ENCODE peak calls at places on chromosomes 1 and 21, in eight cellular contexts. One of them, this sample, is unnamed.

GRCh38 chr1:114023377-114023776 is 44.1 kb downstream of the OLFML3 start:
- DNase-seq in CD4-positive, CD25-positive, alpha-beta regulatory T cell: no peak
- DNase-seq in CD8-positive, alpha-beta memory T cell: no peak
- DNase-seq in IMR-90: no peak
- DNase-seq in effector memory CD4-positive, alpha-beta T cell: no peak
- DNase-seq in esophagus muscularis mucosa: no peak
- DNase-seq in fibroblast of pulmonary artery: no peak
- DNase-seq in astrocyte of the spinal cord: no peak
- DNase-seq in this sample: no peak

GRCh38 chr1:242813490-242814091 is 289.1 kb upstream of the PLD5 start:
- DNase-seq in CD4-positive, CD25-positive, alpha-beta regulatory T cell: no peak
- DNase-seq in CD8-positive, alpha-beta memory T cell: no peak
- DNase-seq in IMR-90: no peak
- DNase-seq in effector memory CD4-positive, alpha-beta T cell: no peak
- DNase-seq in esophagus muscularis mucosa: no peak
- DNase-seq in fibroblast of pulmonary artery: no peak
- DNase-seq in astrocyte of the spinal cord: no peak
- DNase-seq in this sample: no peak

GRCh38 chr1:231423648-231424047 is 1.6 kb upstream of the EGLN1 start:
- DNase-seq in CD4-positive, CD25-positive, alpha-beta regulatory T cell: no peak
- DNase-seq in CD8-positive, alpha-beta memory T cell: no peak
- DNase-seq in IMR-90: no peak
- DNase-seq in effector memory CD4-positive, alpha-beta T cell: no peak
- DNase-seq in esophagus muscularis mucosa: no peak
- DNase-seq in fibroblast of pulmonary artery: no peak
- DNase-seq in astrocyte of the spinal cord: no peak
- DNase-seq in this sample: no peak

GRCh38 chr1:117059334-117059677 is 820 bp upstream of the TTF2 start:
- DNase-seq in CD4-positive, CD25-positive, alpha-beta regulatory T cell: peak
- DNase-seq in CD8-positive, alpha-beta memory T cell: peak
- DNase-seq in IMR-90: no peak
- DNase-seq in effector memory CD4-positive, alpha-beta T cell: peak
- DNase-seq in esophagus muscularis mucosa: peak
- DNase-seq in fibroblast of pulmonary artery: no peak
- DNase-seq in astrocyte of the spinal cord: no peak
- DNase-seq in this sample: peak

GRCh38 chr1:225752245-225752644 is 25.4 kb upstream of the SRP9 start:
- DNase-seq in CD4-positive, CD25-positive, alpha-beta regulatory T cell: no peak
- DNase-seq in CD8-positive, alpha-beta memory T cell: no peak
- DNase-seq in IMR-90: no peak
- DNase-seq in effector memory CD4-positive, alpha-beta T cell: no peak
- DNase-seq in esophagus muscularis mucosa: no peak
- DNase-seq in fibroblast of pulmonary artery: no peak
- DNase-seq in astrocyte of the spinal cord: no peak
- DNase-seq in this sample: no peak

GRCh38 chr1:25565188-25565591 is 21.8 kb downstream of the LDLRAP1 start:
- DNase-seq in CD4-positive, CD25-positive, alpha-beta regulatory T cell: no peak
- DNase-seq in CD8-positive, alpha-beta memory T cell: no peak
- DNase-seq in IMR-90: peak
- DNase-seq in effector memory CD4-positive, alpha-beta T cell: no peak
- DNase-seq in esophagus muscularis mucosa: no peak
- DNase-seq in fibroblast of pulmonary artery: no peak
- DNase-seq in astrocyte of the spinal cord: peak
- DNase-seq in this sample: no peak

GRCh38 chr1:38805036-38805435 is 54.5 kb downstream of the RRAGC start:
- DNase-seq in CD4-positive, CD25-positive, alpha-beta regulatory T cell: no peak
- DNase-seq in CD8-positive, alpha-beta memory T cell: no peak
- DNase-seq in IMR-90: no peak
- DNase-seq in effector memory CD4-positive, alpha-beta T cell: no peak
- DNase-seq in esophagus muscularis mucosa: no peak
- DNase-seq in fibroblast of pulmonary artery: no peak
- DNase-seq in astrocyte of the spinal cord: no peak
- DNase-seq in this sample: no peak

GRCh38 chr1:38581396-38581795 is 278.2 kb downstream of the RRAGC start:
- DNase-seq in CD4-positive, CD25-positive, alpha-beta regulatory T cell: no peak
- DNase-seq in CD8-positive, alpha-beta memory T cell: no peak
- DNase-seq in IMR-90: no peak
- DNase-seq in effector memory CD4-positive, alpha-beta T cell: no peak
- DNase-seq in esophagus muscularis mucosa: no peak
- DNase-seq in fibroblast of pulmonary artery: no peak
- DNase-seq in astrocyte of the spinal cord: no peak
- DNase-seq in this sample: no peak

GRCh38 chr1:82920418-82921248 is 1078.3 kb downstream of the TTLL7 start:
- DNase-seq in CD4-positive, CD25-positive, alpha-beta regulatory T cell: no peak
- DNase-seq in CD8-positive, alpha-beta memory T cell: no peak
- DNase-seq in IMR-90: no peak
- DNase-seq in effector memory CD4-positive, alpha-beta T cell: no peak
- DNase-seq in esophagus muscularis mucosa: no peak
- DNase-seq in fibroblast of pulmonary artery: peak
- DNase-seq in astrocyte of the spinal cord: no peak
- DNase-seq in this sample: no peak

GRCh38 chr21:29678616-29679015 is 261.2 kb downstream of the GRIK1 start:
- DNase-seq in CD4-positive, CD25-positive, alpha-beta regulatory T cell: no peak
- DNase-seq in CD8-positive, alpha-beta memory T cell: no peak
- DNase-seq in IMR-90: no peak
- DNase-seq in effector memory CD4-positive, alpha-beta T cell: no peak
- DNase-seq in esophagus muscularis mucosa: no peak
- DNase-seq in fibroblast of pulmonary artery: peak
- DNase-seq in astrocyte of the spinal cord: peak
- DNase-seq in this sample: no peak

DNA sequence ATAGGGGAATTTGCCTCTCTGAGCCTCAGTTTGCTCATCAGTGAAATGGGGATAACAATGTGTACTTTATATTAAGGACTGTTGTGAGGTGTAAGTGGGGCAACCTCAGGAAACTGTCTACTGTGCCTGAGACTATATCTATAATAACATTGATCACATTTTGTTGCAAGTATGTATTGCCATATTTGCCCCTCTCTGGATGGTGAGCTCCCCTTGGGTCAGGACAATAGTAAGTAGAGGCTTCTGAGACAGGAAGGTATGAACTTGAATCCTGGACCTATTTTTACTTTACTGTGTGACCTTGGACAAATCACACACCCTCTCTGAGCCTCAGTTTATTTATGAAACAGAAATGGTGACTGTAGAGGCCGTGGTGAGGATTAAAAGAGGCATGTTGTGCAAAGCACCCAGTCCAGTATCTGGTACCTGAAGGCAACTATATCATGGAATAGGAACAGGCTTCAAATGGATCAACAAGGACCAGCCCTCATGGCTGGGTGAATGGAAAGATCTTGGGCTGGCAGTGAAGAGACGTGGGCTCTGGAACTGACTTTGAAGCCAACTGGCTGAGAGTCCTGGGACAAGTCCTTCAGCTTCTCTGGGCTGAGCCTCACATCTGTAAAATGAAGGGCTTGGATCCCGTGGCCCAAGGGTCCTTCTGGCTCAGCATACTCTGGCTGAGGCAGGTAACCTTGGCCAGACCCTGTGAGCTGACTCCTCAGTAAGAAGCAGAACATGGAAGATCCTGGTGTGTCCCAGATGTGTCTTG is 35.0 kb upstream of the ID3 start:
- DNase-seq in CD4-positive, CD25-positive, alpha-beta regulatory T cell: no peak
- DNase-seq in CD8-positive, alpha-beta memory T cell: no peak
- DNase-seq in IMR-90: no peak
- DNase-seq in effector memory CD4-positive, alpha-beta T cell: no peak
- DNase-seq in esophagus muscularis mucosa: no peak
- DNase-seq in fibroblast of pulmonary artery: no peak
- DNase-seq in astrocyte of the spinal cord: no peak
- DNase-seq in this sample: no peak
- H3K4me3 ChIP-seq in CD4-positive, CD25-positive, alpha-beta regulatory T cell: no peak
- H3K4me3 ChIP-seq in CD8-positive, alpha-beta memory T cell: no peak
- H3K4me3 ChIP-seq in IMR-90: no peak
- H3K4me3 ChIP-seq in effector memory CD4-positive, alpha-beta T cell: no peak
- H3K4me3 ChIP-seq in esophagus muscularis mucosa: no peak
- H3K4me3 ChIP-seq in fibroblast of pulmonary artery: no peak
- H3K4me3 ChIP-seq in astrocyte of the spinal cord: no peak
- H3K4me3 ChIP-seq in this sample: no peak

GRCh38 chr21:43648171-43648570 is 11.1 kb downstream of the HSF2BP start:
- DNase-seq in CD4-positive, CD25-positive, alpha-beta regulatory T cell: no peak
- DNase-seq in CD8-positive, alpha-beta memory T cell: no peak
- DNase-seq in IMR-90: no peak
- DNase-seq in effector memory CD4-positive, alpha-beta T cell: no peak
- DNase-seq in esophagus muscularis mucosa: no peak
- DNase-seq in fibroblast of pulmonary artery: no peak
- DNase-seq in astrocyte of the spinal cord: no peak
- DNase-seq in this sample: no peak
- H3K4me3 ChIP-seq in CD4-positive, CD25-positive, alpha-beta regulatory T cell: no peak
- H3K4me3 ChIP-seq in CD8-positive, alpha-beta memory T cell: no peak
- H3K4me3 ChIP-seq in IMR-90: no peak
- H3K4me3 ChIP-seq in effector memory CD4-positive, alpha-beta T cell: no peak
- H3K4me3 ChIP-seq in esophagus muscularis mucosa: no peak
- H3K4me3 ChIP-seq in fibroblast of pulmonary artery: no peak
- H3K4me3 ChIP-seq in astrocyte of the spinal cord: no peak
- H3K4me3 ChIP-seq in this sample: no peak

GRCh38 chr1:16979475-16980327 is 719 bp downstream of the MFAP2 start:
- DNase-seq in CD4-positive, CD25-positive, alpha-beta regulatory T cell: no peak
- DNase-seq in CD8-positive, alpha-beta memory T cell: no peak
- DNase-seq in IMR-90: no peak
- DNase-seq in effector memory CD4-positive, alpha-beta T cell: no peak
- DNase-seq in esophagus muscularis mucosa: no peak
- DNase-seq in fibroblast of pulmonary artery: peak
- DNase-seq in astrocyte of the spinal cord: peak
- DNase-seq in this sample: peak

GRCh38 chr1:16978589-16979474 is 1.6 kb downstream of the MFAP2 start:
- DNase-seq in CD4-positive, CD25-positive, alpha-beta regulatory T cell: no peak
- DNase-seq in CD8-positive, alpha-beta memory T cell: no peak
- DNase-seq in IMR-90: peak
- DNase-seq in effector memory CD4-positive, alpha-beta T cell: no peak
- DNase-seq in esophagus muscularis mucosa: no peak
- DNase-seq in fibroblast of pulmonary artery: peak
- DNase-seq in astrocyte of the spinal cord: peak
- DNase-seq in this sample: peak

GRCh38 chr1:16976966-16977365 is 3.5 kb downstream of the MFAP2 start:
- DNase-seq in CD4-positive, CD25-positive, alpha-beta regulatory T cell: no peak
- DNase-seq in CD8-positive, alpha-beta memory T cell: no peak
- DNase-seq in IMR-90: no peak
- DNase-seq in effector memory CD4-positive, alpha-beta T cell: no peak
- DNase-seq in esophagus muscularis mucosa: no peak
- DNase-seq in fibroblast of pulmonary artery: no peak
- DNase-seq in astrocyte of the spinal cord: no peak
- DNase-seq in this sample: no peak

GRCh38 chr1:16977377-16977776 is 3.0 kb downstream of the MFAP2 start:
- DNase-seq in CD4-positive, CD25-positive, alpha-beta regulatory T cell: no peak
- DNase-seq in CD8-positive, alpha-beta memory T cell: no peak
- DNase-seq in IMR-90: no peak
- DNase-seq in effector memory CD4-positive, alpha-beta T cell: no peak
- DNase-seq in esophagus muscularis mucosa: no peak
- DNase-seq in fibroblast of pulmonary artery: no peak
- DNase-seq in astrocyte of the spinal cord: no peak
- DNase-seq in this sample: no peak

DNA sequence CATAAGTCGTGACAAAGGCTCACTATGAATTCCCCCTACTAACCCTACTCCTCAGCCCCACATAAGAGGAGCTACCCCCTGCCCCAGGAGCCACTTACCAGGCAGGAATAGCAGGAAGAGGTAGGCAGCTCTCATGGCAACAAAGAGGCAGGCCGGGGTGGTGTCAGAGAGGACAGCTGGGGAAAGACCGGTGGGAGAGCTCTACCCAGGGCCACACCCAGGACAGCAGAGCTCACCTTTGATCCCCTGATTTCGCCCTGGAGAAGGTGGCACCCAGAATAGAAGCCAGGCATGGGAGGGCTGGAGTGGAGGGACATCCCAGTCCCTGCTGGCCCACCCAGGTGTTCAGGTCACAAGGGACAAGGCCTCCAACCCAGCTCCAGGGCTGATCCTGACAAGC is 2.3 kb downstream of the MFAP2 start:
- DNase-seq in CD4-positive, CD25-positive, alpha-beta regulatory T cell: no peak
- DNase-seq in CD8-positive, alpha-beta memory T cell: no peak
- DNase-seq in IMR-90: no peak
- DNase-seq in effector memory CD4-positive, alpha-beta T cell: no peak
- DNase-seq in esophagus muscularis mucosa: no peak
- DNase-seq in fibroblast of pulmonary artery: no peak
- DNase-seq in astrocyte of the spinal cord: no peak
- DNase-seq in this sample: no peak
- H3K4me3 ChIP-seq in CD4-positive, CD25-positive, alpha-beta regulatory T cell: no peak
- H3K4me3 ChIP-seq in CD8-positive, alpha-beta memory T cell: no peak
- H3K4me3 ChIP-seq in IMR-90: no peak
- H3K4me3 ChIP-seq in effector memory CD4-positive, alpha-beta T cell: no peak
- H3K4me3 ChIP-seq in esophagus muscularis mucosa: no peak
- H3K4me3 ChIP-seq in fibroblast of pulmonary artery: peak
- H3K4me3 ChIP-seq in astrocyte of the spinal cord: peak
- H3K4me3 ChIP-seq in this sample: peak

DNA sequence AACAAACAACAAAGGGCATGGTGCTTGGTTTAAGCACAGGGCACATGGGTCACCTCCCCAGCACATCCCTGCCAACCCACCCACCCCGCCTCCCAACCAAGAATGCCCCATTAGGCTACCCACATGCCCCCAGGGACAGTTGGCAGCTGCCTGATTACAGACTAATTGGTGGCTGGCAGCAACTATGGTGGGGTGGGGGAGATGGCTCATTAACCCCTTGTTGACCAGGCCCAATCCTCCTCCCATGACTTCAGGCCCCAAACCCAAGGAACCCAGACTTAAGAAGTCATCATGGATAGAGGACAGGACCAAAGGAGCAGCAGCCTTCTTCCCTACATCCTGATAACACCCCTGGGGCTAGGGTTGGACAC is 1.3 kb downstream of the RIMS3 start:
- DNase-seq in CD4-positive, CD25-positive, alpha-beta regulatory T cell: no peak
- DNase-seq in CD8-positive, alpha-beta memory T cell: no peak
- DNase-seq in IMR-90: no peak
- DNase-seq in effector memory CD4-positive, alpha-beta T cell: no peak
- DNase-seq in esophagus muscularis mucosa: no peak
- DNase-seq in fibroblast of pulmonary artery: no peak
- DNase-seq in astrocyte of the spinal cord: no peak
- DNase-seq in this sample: no peak
- H3K4me3 ChIP-seq in CD4-positive, CD25-positive, alpha-beta regulatory T cell: no peak
- H3K4me3 ChIP-seq in CD8-positive, alpha-beta memory T cell: no peak
- H3K4me3 ChIP-seq in IMR-90: no peak
- H3K4me3 ChIP-seq in effector memory CD4-positive, alpha-beta T cell: no peak
- H3K4me3 ChIP-seq in esophagus muscularis mucosa: no peak
- H3K4me3 ChIP-seq in fibroblast of pulmonary artery: no peak
- H3K4me3 ChIP-seq in astrocyte of the spinal cord: no peak
- H3K4me3 ChIP-seq in this sample: no peak

GRCh38 chr1:213507472-213508223 is 456.6 kb downstream of the RPS6KC1 start:
- DNase-seq in CD4-positive, CD25-positive, alpha-beta regulatory T cell: no peak
- DNase-seq in CD8-positive, alpha-beta memory T cell: no peak
- DNase-seq in IMR-90: no peak
- DNase-seq in effector memory CD4-positive, alpha-beta T cell: no peak
- DNase-seq in esophagus muscularis mucosa: peak
- DNase-seq in fibroblast of pulmonary artery: no peak
- DNase-seq in astrocyte of the spinal cord: no peak
- DNase-seq in this sample: no peak
- H3K4me3 ChIP-seq in CD4-positive, CD25-positive, alpha-beta regulatory T cell: no peak
- H3K4me3 ChIP-seq in CD8-positive, alpha-beta memory T cell: no peak
- H3K4me3 ChIP-seq in IMR-90: no peak
- H3K4me3 ChIP-seq in effector memory CD4-positive, alpha-beta T cell: no peak
- H3K4me3 ChIP-seq in esophagus muscularis mucosa: no peak
- H3K4me3 ChIP-seq in fibroblast of pulmonary artery: no peak
- H3K4me3 ChIP-seq in astrocyte of the spinal cord: no peak
- H3K4me3 ChIP-seq in this sample: no peak